ENCODE peak calls at places on chromosomes 6 and 20, in six cellular contexts. J is ovary, Y is pancreas, R is suprapubic skin, H is HL-60, T is fibroblast of mammary gland. Q is an unnamed sample.

GRCh38 chr6:69936674-69937363 is 70.5 kb downstream of the COL19A1 start:
- DNase-seq in H (no peak), J (no peak), R (no peak), Y (no peak), T (no peak), Q (no peak)

GRCh38 chr6:149963212-149963461 is 606 bp upstream of the ULBP1 start:
- DNase-seq in T (no peak), R (peak; percentile 65), H (no peak), J (no peak), Y (no peak), Q (no peak)

GRCh38 chr6:149044394-149044965 is 273.0 kb upstream of the TAB2 start:
- DNase-seq in T (no peak), R (no peak), Y (no peak), J (no peak), H (no peak), Q (no peak)

GRCh38 chr20:9613871-9614270 is 99.5 kb downstream of the LAMP5 start:
- DNase-seq in Y (no peak), J (no peak), R (no peak), H (no peak), T (peak; percentile 2), Q (no peak)

GRCh38 chr20:11810316-11811130 is 107.2 kb upstream of the BTBD3 start:
- DNase-seq in Y (no peak), R (no peak), T (peak; percentile 79), H (no peak), J (no peak), Q (no peak)

GRCh38 chr6:116535109-116535508 is 10.4 kb downstream of the TRAPPC3L start:
- DNase-seq in R (no peak), Y (no peak), J (no peak), T (no peak), H (no peak), Q (no peak)

GRCh38 chr20:44848254-44849015 is 37.1 kb upstream of the YWHAB start:
- DNase-seq in Y (no peak), R (no peak), J (no peak), H (no peak), T (peak; percentile 7), Q (no peak)

GRCh38 chr20:53402233-53403005 is 191.2 kb downstream of the ZNF217 start:
- DNase-seq in J (no peak), Y (no peak), T (no peak), R (no peak), H (no peak), Q (no peak)

GRCh38 chr20:49534314-49534713 is 33.6 kb downstream of the PTGIS start:
- DNase-seq in R (no peak), T (peak; percentile 57), Y (no peak), H (peak; percentile 20), J (peak; percentile 62), Q (no peak)

GRCh38 chr6:106694343-106694742 is 65.0 kb downstream of the QRSL1 start:
- DNase-seq in H (no peak), J (no peak), R (no peak), T (no peak), Y (no peak), Q (no peak)

GRCh38 chr6:141252828-141253608 is 879.7 kb upstream of the GJE1 start:
- DNase-seq in H (no peak), T (peak; percentile 52), Y (no peak), J (no peak), R (no peak), Q (no peak)

GRCh38 chr6:36844232-36845170 is 5.3 kb upstream of the CPNE5 start:
- DNase-seq in R (no peak), J (no peak), T (no peak), Y (no peak), H (no peak), Q (no peak)

GRCh38 chr20:39263076-39263475 is 300.9 kb downstream of the DHX35 start:
- DNase-seq in Y (no peak), T (peak; percentile 47), J (no peak), R (no peak), H (no peak), Q (no peak)

GRCh38 chr20:64055893-64056638 is 6.6 kb upstream of the SOX18 start:
- DNase-seq in H (no peak), Y (no peak), R (no peak), J (no peak), T (no peak), Q (peak; percentile 68)

GRCh38 chr6:41426438-41426851 is 91.0 kb downstream of the NCR2 start:
- DNase-seq in J (no peak), T (no peak), R (no peak), Y (no peak), H (no peak), Q (no peak)

GRCh38 chr20:46131396-46131795 is 13.3 kb downstream of the CD40 start:
- DNase-seq in Y (no peak), R (no peak), T (peak; percentile 41), J (no peak), H (no peak), Q (no peak)

GRCh38 chr6:26249709-26249958 is 115.4 kb upstream of the BTN3A2 start:
- DNase-seq in Y (no peak), J (no peak), H (no peak), T (no peak), R (no peak), Q (no peak)

GRCh38 chr6:124131779-124132178 is 328.1 kb downstream of the NKAIN2 start:
- DNase-seq in J (no peak), R (no peak), T (no peak), Y (no peak), H (no peak), Q (no peak)

GRCh38 chr20:63519765-63520593 is 586 bp upstream of the PPDPF start:
- DNase-seq in R (peak; percentile 92), Y (peak; percentile 79), J (peak; percentile 68), T (no peak), H (no peak), Q (peak; percentile 73)

GRCh38 chr20:57387945-57388351 is 3.2 kb upstream of the RBM38 start:
- DNase-seq in H (no peak), R (peak; percentile 65), T (no peak), Y (no peak), J (peak; percentile 21), Q (peak; percentile 26)

DNA sequence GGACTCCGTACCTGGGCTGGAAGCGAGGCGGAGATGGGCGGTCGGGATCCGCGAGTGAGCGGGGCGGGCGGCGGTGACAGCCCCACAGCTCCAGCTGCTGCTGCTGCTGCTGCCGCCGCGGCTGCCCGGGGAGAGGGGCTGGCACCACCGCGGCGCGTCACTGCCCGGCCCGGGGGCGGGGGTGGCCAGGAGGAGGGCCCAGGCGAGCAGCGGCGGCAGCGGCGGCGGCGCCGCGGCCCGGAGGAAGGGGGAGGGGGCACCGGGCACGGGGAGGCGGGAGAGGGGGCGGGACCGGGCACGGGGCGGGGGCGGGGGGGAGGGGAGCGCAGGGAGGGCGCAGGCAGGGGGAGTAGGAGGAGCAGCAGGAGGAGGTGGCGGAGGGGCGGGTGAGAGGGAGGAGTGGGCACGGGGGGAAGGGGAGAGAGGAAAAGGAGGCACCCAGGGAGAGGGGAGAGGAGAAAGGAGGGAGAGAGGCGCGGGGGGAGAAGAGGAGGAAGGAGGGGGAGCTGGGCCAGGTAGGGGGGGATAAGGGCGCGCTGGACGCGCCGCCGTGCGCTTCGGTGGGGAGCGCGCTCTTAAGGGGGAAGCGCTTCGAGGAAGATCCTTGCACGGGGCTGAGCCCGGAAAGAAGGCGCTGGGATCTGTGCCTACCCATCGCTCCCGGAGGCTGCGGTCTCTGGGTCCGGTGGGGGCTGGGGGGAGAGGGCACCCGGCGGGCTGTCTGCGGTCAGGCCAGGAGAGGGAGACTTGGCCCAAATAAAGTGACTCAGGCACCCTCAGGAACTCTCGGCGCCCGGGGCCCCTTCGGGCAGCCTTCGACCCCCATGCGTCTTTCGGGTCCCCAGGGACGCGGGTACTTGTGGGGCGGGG is 101.5 kb downstream of the NOL4L start:
- DNase-seq in R (no peak), J (peak; percentile 64), T (peak; percentile 63), Y (peak; percentile 93), H (peak; percentile 87), Q (peak; percentile 80)
- TF ChIP-seq CTCF in R (no peak), J (no peak), T (no peak), Y (no peak), H (no peak), Q (no peak)

GRCh38 chr6:155635416-155635815 is 179.8 kb upstream of the NOX3 start:
- DNase-seq in J (no peak), T (no peak), R (no peak), H (no peak), Y (no peak), Q (no peak)

GRCh38 chr6:155629652-155630051 is 174.0 kb upstream of the NOX3 start:
- DNase-seq in Y (no peak), H (no peak), J (no peak), T (no peak), R (no peak), Q (no peak)

GRCh38 chr6:155628315-155628714 is 172.7 kb upstream of the NOX3 start:
- DNase-seq in T (no peak), J (no peak), Y (no peak), H (no peak), R (no peak), Q (no peak)

GRCh38 chr6:155630085-155630484 is 174.4 kb upstream of the NOX3 start:
- DNase-seq in Y (no peak), R (no peak), T (no peak), H (no peak), J (no peak), Q (no peak)
- TF ChIP-seq CTCF in Y (no peak), R (no peak), T (no peak), H (no peak), J (no peak), Q (no peak)

GRCh38 chr6:126440923-126441322 is 101.0 kb downstream of the CENPW start:
- DNase-seq in J (no peak), Y (no peak), T (no peak), H (no peak), R (no peak), Q (no peak)

GRCh38 chr6:126437225-126437624 is 97.3 kb downstream of the CENPW start:
- DNase-seq in J (no peak), Y (no peak), T (no peak), R (no peak), H (no peak), Q (no peak)

GRCh38 chr6:126444874-126445273 is 105.0 kb downstream of the CENPW start:
- DNase-seq in H (no peak), T (peak; percentile 38), Y (no peak), R (no peak), J (no peak), Q (no peak)

DNA sequence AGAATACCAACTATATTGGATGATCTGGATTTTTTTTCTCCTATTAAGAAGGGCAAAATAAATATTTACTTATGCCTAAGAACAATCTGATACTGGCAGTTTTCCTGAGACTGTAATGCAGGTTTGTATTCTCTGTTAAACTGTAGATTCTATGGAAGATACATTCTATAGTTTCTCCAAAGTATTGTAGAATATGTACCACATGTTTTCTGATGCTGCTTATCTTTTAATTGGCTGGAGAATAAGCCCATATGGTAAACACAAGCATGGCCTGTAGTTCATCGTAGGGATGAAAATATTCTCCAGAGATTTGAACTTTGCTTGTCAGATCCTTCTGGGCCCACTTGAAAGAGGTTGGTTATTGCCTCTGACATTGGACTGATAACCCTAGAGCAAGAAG is 99.1 kb downstream of the CENPW start:
- DNase-seq in R (no peak), H (no peak), T (no peak), Y (no peak), J (no peak), Q (no peak)
- TF ChIP-seq CTCF in R (no peak), H (no peak), T (no peak), Y (no peak), J (no peak), Q (no peak)

DNA sequence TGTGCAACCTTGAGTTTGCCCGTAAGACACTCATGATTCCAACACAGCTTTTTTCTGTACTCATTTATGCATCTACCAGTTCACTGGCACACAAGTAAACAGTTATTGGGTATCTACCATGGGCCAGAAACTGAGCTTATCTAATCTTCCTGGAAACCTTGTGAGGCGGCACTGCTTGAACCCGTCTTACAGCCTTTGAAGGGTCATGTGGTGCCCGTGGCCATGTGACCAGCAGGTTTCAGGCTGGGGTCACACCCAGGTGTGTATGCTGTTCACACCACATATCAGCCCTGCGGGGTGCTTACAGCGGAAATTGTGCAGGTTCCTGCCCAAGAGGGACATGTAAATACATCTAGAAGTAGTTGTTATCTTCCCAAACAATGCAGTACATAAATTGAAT is 6.1 kb downstream of the THBD start:
- DNase-seq in J (no peak), H (no peak), Y (no peak), T (no peak), R (no peak), Q (no peak)
- TF ChIP-seq CTCF in J (no peak), H (no peak), Y (no peak), T (no peak), R (no peak), Q (no peak)

Q was measured in lower lobe of right lung.